ENCODE peak calls at places on chromosome 4, in four cellular contexts. One of them, this sample, is unnamed.
A peak's percentile ranks its signal among the peaks of the same experiment; 100 is the strongest.

GRCh38 chr4:138090145-138090917 is 151.8 kb downstream of the SLC7A11 start:
- DNase-seq in right atrium auricular region: peak; percentile 71
- DNase-seq in pancreas: peak; percentile 32
- DNase-seq in IMR-90: peak; percentile 83
- DNase-seq in this sample: peak; percentile 44

GRCh38 chr4:141643557-141643956 is 7.2 kb downstream of the IL15 start:
- DNase-seq in right atrium auricular region: no peak
- DNase-seq in pancreas: no peak
- DNase-seq in IMR-90: peak; percentile 92
- DNase-seq in this sample: no peak

GRCh38 chr4:140497776-140498636 is at the start of gene MGAT4D:
- DNase-seq in right atrium auricular region: no peak
- DNase-seq in pancreas: peak; percentile 13
- DNase-seq in IMR-90: no peak
- DNase-seq in this sample: no peak

GRCh38 chr4:67292649-67293048 is 252.7 kb downstream of the CENPC start:
- DNase-seq in right atrium auricular region: no peak
- DNase-seq in pancreas: no peak
- DNase-seq in IMR-90: no peak
- DNase-seq in this sample: no peak

GRCh38 chr4:80171251-80171650 is 26.1 kb upstream of the PRDM8 start:
- DNase-seq in right atrium auricular region: no peak
- DNase-seq in pancreas: no peak
- DNase-seq in IMR-90: peak; percentile 62
- DNase-seq in this sample: no peak

GRCh38 chr4:9765091-9765490 is 16.3 kb upstream of the DRD5 start:
- DNase-seq in right atrium auricular region: no peak
- DNase-seq in pancreas: no peak
- DNase-seq in IMR-90: peak; percentile 4
- DNase-seq in this sample: no peak

GRCh38 chr4:148053298-148054003 is 321.6 kb downstream of the ARHGAP10 start:
- DNase-seq in right atrium auricular region: no peak
- DNase-seq in pancreas: no peak
- DNase-seq in IMR-90: peak; percentile 23
- DNase-seq in this sample: no peak

GRCh38 chr4:75686346-75686745 is 13.1 kb upstream of the G3BP2 start:
- DNase-seq in right atrium auricular region: no peak
- DNase-seq in pancreas: no peak
- DNase-seq in IMR-90: no peak
- DNase-seq in this sample: no peak

GRCh38 chr4:115234405-115235093 is 121.1 kb upstream of the NDST4 start:
- DNase-seq in right atrium auricular region: no peak
- DNase-seq in pancreas: no peak
- DNase-seq in IMR-90: no peak
- DNase-seq in this sample: no peak

GRCh38 chr4:16437836-16438235 is 211.6 kb upstream of the TAPT1 start:
- DNase-seq in right atrium auricular region: no peak
- DNase-seq in pancreas: no peak
- DNase-seq in IMR-90: peak; percentile 48
- DNase-seq in this sample: no peak

DNA sequence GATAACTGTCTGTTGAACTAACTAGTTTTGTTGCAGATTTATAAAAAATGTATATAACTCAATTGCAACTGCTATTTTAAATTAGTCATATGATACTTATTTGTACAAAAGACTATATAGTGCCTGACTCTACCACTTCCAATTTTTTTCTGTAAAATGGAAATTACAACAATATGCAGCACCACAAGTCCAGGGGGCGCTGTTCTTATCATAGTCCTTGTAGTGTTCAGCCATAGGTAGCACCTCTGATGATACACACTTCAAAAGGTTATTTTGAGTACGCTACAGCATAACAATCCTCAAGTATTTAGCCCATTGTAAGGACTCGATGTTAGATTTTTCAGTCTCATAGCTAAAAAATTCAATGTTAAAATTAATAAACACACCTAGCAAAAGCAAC is 174.9 kb downstream of the CORIN start:
- DNase-seq in right atrium auricular region: no peak
- DNase-seq in pancreas: no peak
- DNase-seq in IMR-90: no peak
- DNase-seq in this sample: no peak
- TF ChIP-seq CTCF in right atrium auricular region: peak; percentile 17
- TF ChIP-seq CTCF in pancreas: peak; percentile 12
- TF ChIP-seq CTCF in IMR-90: peak; percentile 16
- TF ChIP-seq CTCF in this sample: peak; percentile 27

GRCh38 chr4:56112377-56112776 is 163.6 kb downstream of the CEP135 start:
- DNase-seq in right atrium auricular region: no peak
- DNase-seq in pancreas: no peak
- DNase-seq in IMR-90: no peak
- DNase-seq in this sample: no peak
- TF ChIP-seq CTCF in right atrium auricular region: no peak
- TF ChIP-seq CTCF in pancreas: no peak
- TF ChIP-seq CTCF in IMR-90: no peak
- TF ChIP-seq CTCF in this sample: no peak

GRCh38 chr4:134935320-134935719 is 733.7 kb upstream of the PABPC4L start:
- DNase-seq in right atrium auricular region: no peak
- DNase-seq in pancreas: no peak
- DNase-seq in IMR-90: no peak
- DNase-seq in this sample: no peak
- TF ChIP-seq CTCF in right atrium auricular region: no peak
- TF ChIP-seq CTCF in pancreas: no peak
- TF ChIP-seq CTCF in IMR-90: peak; percentile 11
- TF ChIP-seq CTCF in this sample: peak; percentile 50

GRCh38 chr4:11418610-11419009 is 10.1 kb downstream of the HS3ST1 start:
- DNase-seq in right atrium auricular region: no peak
- DNase-seq in pancreas: no peak
- DNase-seq in IMR-90: peak; percentile 7
- DNase-seq in this sample: no peak
- TF ChIP-seq CTCF in right atrium auricular region: peak; percentile 44
- TF ChIP-seq CTCF in pancreas: no peak
- TF ChIP-seq CTCF in IMR-90: no peak
- TF ChIP-seq CTCF in this sample: no peak

GRCh38 chr4:7703669-7704068 is 236.0 kb downstream of the AFAP1 start:
- DNase-seq in right atrium auricular region: no peak
- DNase-seq in pancreas: no peak
- DNase-seq in IMR-90: no peak
- DNase-seq in this sample: no peak
- TF ChIP-seq CTCF in right atrium auricular region: no peak
- TF ChIP-seq CTCF in pancreas: no peak
- TF ChIP-seq CTCF in IMR-90: no peak
- TF ChIP-seq CTCF in this sample: no peak

GRCh38 chr4:41921476-41921875 is 13.8 kb upstream of the TMEM33 start:
- DNase-seq in right atrium auricular region: no peak
- DNase-seq in pancreas: no peak
- DNase-seq in IMR-90: no peak
- DNase-seq in this sample: no peak
- TF ChIP-seq CTCF in right atrium auricular region: no peak
- TF ChIP-seq CTCF in pancreas: no peak
- TF ChIP-seq CTCF in IMR-90: no peak
- TF ChIP-seq CTCF in this sample: no peak

GRCh38 chr4:117327491-117327890 is 242.1 kb upstream of the TRAM1L1 start:
- DNase-seq in right atrium auricular region: no peak
- DNase-seq in pancreas: no peak
- DNase-seq in IMR-90: no peak
- DNase-seq in this sample: no peak

GRCh38 chr4:117334451-117335188 is 249.2 kb upstream of the TRAM1L1 start:
- DNase-seq in right atrium auricular region: no peak
- DNase-seq in pancreas: no peak
- DNase-seq in IMR-90: no peak
- DNase-seq in this sample: no peak

GRCh38 chr4:117326091-117326490 is 240.7 kb upstream of the TRAM1L1 start:
- DNase-seq in right atrium auricular region: no peak
- DNase-seq in pancreas: no peak
- DNase-seq in IMR-90: no peak
- DNase-seq in this sample: no peak

DNA sequence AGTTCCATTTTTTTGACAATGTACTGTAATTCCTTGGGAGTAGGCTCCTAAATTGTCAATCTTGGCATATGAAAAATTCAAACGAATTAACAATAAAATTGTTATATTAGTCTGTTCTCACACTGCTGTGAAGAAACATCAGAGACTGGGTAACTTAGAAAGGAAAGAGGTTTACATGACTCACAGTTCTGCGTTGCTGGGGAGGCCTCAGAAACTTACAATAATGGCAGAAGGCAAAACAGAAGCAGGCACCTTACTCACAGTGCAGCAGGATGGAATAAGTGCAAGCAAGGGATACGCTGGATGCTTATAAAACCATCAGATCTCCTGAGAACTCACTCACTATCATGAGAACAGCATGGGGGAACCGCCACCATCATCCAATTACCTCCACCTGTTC is 246.4 kb upstream of the TRAM1L1 start:
- DNase-seq in right atrium auricular region: no peak
- DNase-seq in pancreas: no peak
- DNase-seq in IMR-90: peak; percentile 34
- DNase-seq in this sample: no peak
- TF ChIP-seq CTCF in right atrium auricular region: no peak
- TF ChIP-seq CTCF in pancreas: no peak
- TF ChIP-seq CTCF in IMR-90: no peak
- TF ChIP-seq CTCF in this sample: no peak

GRCh38 chr4:6893449-6894085 is 16.1 kb upstream of the TBC1D14 start:
- DNase-seq in right atrium auricular region: no peak
- DNase-seq in pancreas: no peak
- DNase-seq in IMR-90: peak; percentile 86
- DNase-seq in this sample: no peak

GRCh38 chr4:6894086-6894478 is 15.5 kb upstream of the TBC1D14 start:
- DNase-seq in right atrium auricular region: no peak
- DNase-seq in pancreas: no peak
- DNase-seq in IMR-90: no peak
- DNase-seq in this sample: no peak

GRCh38 chr4:6892909-6893202 is 16.8 kb upstream of the TBC1D14 start:
- DNase-seq in right atrium auricular region: no peak
- DNase-seq in pancreas: no peak
- DNase-seq in IMR-90: no peak
- DNase-seq in this sample: no peak

GRCh38 chr4:6891436-6892170 is 18.0 kb upstream of the TBC1D14 start:
- DNase-seq in right atrium auricular region: no peak
- DNase-seq in pancreas: no peak
- DNase-seq in IMR-90: peak; percentile 31
- DNase-seq in this sample: no peak

DNA sequence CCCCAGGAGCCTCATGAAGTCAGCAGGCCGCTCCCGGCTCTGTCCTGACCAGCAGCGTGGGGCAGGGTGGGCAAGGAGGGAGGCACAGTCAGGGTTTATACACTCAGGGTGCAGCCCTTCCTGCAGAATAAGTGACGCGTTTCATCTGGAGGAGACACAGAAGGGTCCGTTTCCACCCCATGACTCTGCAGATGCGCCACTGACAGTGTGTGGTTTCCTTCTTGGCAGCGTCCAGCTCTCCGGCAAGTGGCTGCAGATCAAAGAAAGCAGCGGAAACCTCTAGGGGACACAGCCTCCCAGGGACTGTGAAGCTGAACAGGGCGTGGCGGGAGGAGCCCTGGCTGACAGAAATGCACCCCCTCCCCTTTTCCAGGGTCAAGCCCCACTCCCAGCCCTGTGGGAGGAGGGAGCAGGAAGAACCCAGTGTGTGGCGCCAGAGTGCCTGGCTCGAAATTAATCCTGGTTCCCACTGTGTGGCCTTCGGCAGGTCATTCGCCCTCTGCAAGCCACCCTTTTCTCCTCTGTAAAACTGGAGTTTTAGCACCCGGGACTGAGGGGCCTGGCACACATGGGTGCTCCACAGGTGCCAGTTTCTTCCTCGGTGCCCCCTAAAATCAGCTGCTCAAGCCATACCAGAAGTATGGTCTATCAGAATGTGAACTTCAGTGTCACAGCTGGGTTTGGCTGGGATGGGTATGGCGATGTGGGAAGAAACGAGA is 17.3 kb upstream of the TBC1D14 start:
- DNase-seq in right atrium auricular region: peak; percentile 62
- DNase-seq in pancreas: peak; percentile 38
- DNase-seq in IMR-90: peak; percentile 79
- DNase-seq in this sample: no peak
- TF ChIP-seq CTCF in right atrium auricular region: peak; percentile 25
- TF ChIP-seq CTCF in pancreas: no peak
- TF ChIP-seq CTCF in IMR-90: peak; percentile 31
- TF ChIP-seq CTCF in this sample: peak; percentile 12

GRCh38 chr4:12729384-12729783 is 754.8 kb downstream of the RAB28 start:
- DNase-seq in right atrium auricular region: no peak
- DNase-seq in pancreas: no peak
- DNase-seq in IMR-90: peak; percentile 15
- DNase-seq in this sample: no peak
- TF ChIP-seq CTCF in right atrium auricular region: peak; percentile 64
- TF ChIP-seq CTCF in pancreas: peak; percentile 20
- TF ChIP-seq CTCF in IMR-90: peak; percentile 46
- TF ChIP-seq CTCF in this sample: peak; percentile 47

DNA sequence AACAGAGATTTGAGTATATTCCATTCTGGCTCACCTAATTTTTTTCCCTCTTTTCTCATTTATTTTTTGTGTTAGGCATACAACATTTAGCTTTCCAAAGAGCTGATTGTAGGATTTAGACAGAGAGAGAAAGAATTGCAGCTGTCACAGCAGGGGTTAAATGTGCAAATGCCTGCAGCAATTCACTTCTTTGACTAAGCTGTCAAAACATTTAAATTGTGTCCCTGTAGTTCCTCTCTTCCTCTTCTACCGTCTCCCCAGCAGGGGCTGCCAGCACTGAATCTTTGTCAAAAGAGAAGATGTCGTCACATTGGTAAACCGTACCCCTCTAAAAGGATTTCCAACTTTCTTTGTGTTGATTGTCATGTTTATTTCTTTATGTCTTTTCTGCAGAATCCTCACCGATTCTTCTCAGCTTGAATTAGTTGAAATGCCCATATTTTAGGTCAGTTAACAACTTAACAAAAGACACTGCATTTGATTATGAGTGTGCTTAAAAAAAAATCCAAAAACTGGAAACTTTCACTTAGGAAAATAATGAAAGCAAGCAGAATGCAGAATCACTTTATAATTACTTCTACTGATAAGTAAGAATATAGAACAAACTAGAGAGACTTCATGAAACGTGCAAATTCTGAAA is 111.1 kb upstream of the PTPN13 start:
- DNase-seq in right atrium auricular region: no peak
- DNase-seq in pancreas: no peak
- DNase-seq in IMR-90: no peak
- DNase-seq in this sample: no peak
- TF ChIP-seq CTCF in right atrium auricular region: peak; percentile 26
- TF ChIP-seq CTCF in pancreas: no peak
- TF ChIP-seq CTCF in IMR-90: peak; percentile 10
- TF ChIP-seq CTCF in this sample: no peak

This sample was measured in D721Med.